ENCODE peak calls at places on chromosome 21, in five cellular contexts. B, G, L, P and D are unnamed samples.

GRCh38 chr21:42164064-42164789 is 54.7 kb upstream of the ABCG1 start:
- DNase-seq in B (peak; percentile 78), G (peak; percentile 29), L (no peak), P (peak; percentile 70), D (no peak)

GRCh38 chr21:30838536-30838935 is 9.0 kb upstream of the KRTAP7-1 start:
- DNase-seq in B (no peak), G (no peak), L (no peak), P (no peak), D (no peak)

GRCh38 chr21:41948404-41948895 is 5.4 kb downstream of the C2CD2 start:
- DNase-seq in B (no peak), G (no peak), L (no peak), P (no peak), D (no peak)

GRCh38 chr21:30337644-30338170 is at the start of gene KRTAP27-1:
- DNase-seq in B (no peak), G (no peak), L (no peak), P (no peak), D (no peak)

GRCh38 chr21:41868062-41868710 is 11.0 kb downstream of the PRDM15 start:
- DNase-seq in B (no peak), G (no peak), L (no peak), P (no peak), D (no peak)

GRCh38 chr21:42423197-42423675 is 19.5 kb downstream of the UBASH3A start:
- DNase-seq in B (no peak), G (no peak), L (no peak), P (no peak), D (no peak)

GRCh38 chr21:30282850-30283249 is at the start of gene KRTAP24-1:
- DNase-seq in B (no peak), G (no peak), L (no peak), P (no peak), D (no peak)

GRCh38 chr21:27954806-27955205 is 987.9 kb upstream of the ADAMTS5 start:
- DNase-seq in B (no peak), G (no peak), L (no peak), P (no peak), D (no peak)

GRCh38 chr21:27423906-27424595 is 457.2 kb upstream of the ADAMTS5 start:
- DNase-seq in B (no peak), G (no peak), L (no peak), P (no peak), D (no peak)

GRCh38 chr21:23543334-23543733 is 2063.9 kb downstream of the MRPL39 start:
- DNase-seq in B (no peak), G (no peak), L (no peak), P (peak; percentile 33), D (no peak)

GRCh38 chr21:14403681-14404318 is 20.9 kb upstream of the HSPA13 start:
- DNase-seq in B (no peak), G (peak; percentile 13), L (no peak), P (no peak), D (no peak)

GRCh38 chr21:28959367-28960099 is 33.1 kb downstream of the LTN1 start:
- DNase-seq in B (no peak), G (no peak), L (no peak), P (no peak), D (no peak)

GRCh38 chr21:35075546-35075945 is 26.4 kb upstream of the RUNX1 start:
- DNase-seq in B (no peak), G (no peak), L (no peak), P (no peak), D (no peak)

GRCh38 chr21:31530364-31530763 is 129.1 kb upstream of the SOD1 start:
- DNase-seq in B (no peak), G (no peak), L (no peak), P (no peak), D (no peak)

GRCh38 chr21:35179990-35180557 is 131.0 kb upstream of the RUNX1 start:
- DNase-seq in B (no peak), G (no peak), L (no peak), P (no peak), D (no peak)

GRCh38 chr21:43303240-43304178 is 123.4 kb downstream of the SIK1 start:
- DNase-seq in B (no peak), G (no peak), L (no peak), P (no peak), D (no peak)

GRCh38 chr21:42781150-42781980 is 98.0 kb downstream of the WDR4 start:
- DNase-seq in B (no peak), G (no peak), L (no peak), P (no peak), D (no peak)

GRCh38 chr21:32302560-32302959 is 3.9 kb downstream of the MRAP start:
- DNase-seq in B (no peak), G (no peak), L (no peak), P (no peak), D (no peak)

GRCh38 chr21:45386728-45387371 is 18.1 kb upstream of the COL18A1 start:
- DNase-seq in B (no peak), G (no peak), L (no peak), P (peak; percentile 34), D (no peak)
- TF ChIP-seq CTCF in B (no peak), G (no peak), L (peak; percentile 31), P (peak; percentile 12), D (no peak)

GRCh38 chr21:46323227-46323709 is 402 bp downstream of the C21orf58 start:
- DNase-seq in B (no peak), G (no peak), L (no peak), P (no peak), D (no peak)

GRCh38 chr21:46324390-46325072 is 575 bp downstream of the PCNT start:
- DNase-seq in B (peak; percentile 89), G (peak; percentile 46), L (peak; percentile 20), P (peak; percentile 93), D (peak; percentile 76)

GRCh38 chr21:46323710-46324389 is at the start of the genes C21orf58 and PCNT:
- DNase-seq in B (peak; percentile 97), G (peak; percentile 93), L (peak; percentile 88), P (peak; percentile 99), D (peak; percentile 96)

GRCh38 chr21:46326110-46326703 is 2.3 kb downstream of the PCNT start:
- DNase-seq in B (no peak), G (no peak), L (no peak), P (no peak), D (no peak)

DNA sequence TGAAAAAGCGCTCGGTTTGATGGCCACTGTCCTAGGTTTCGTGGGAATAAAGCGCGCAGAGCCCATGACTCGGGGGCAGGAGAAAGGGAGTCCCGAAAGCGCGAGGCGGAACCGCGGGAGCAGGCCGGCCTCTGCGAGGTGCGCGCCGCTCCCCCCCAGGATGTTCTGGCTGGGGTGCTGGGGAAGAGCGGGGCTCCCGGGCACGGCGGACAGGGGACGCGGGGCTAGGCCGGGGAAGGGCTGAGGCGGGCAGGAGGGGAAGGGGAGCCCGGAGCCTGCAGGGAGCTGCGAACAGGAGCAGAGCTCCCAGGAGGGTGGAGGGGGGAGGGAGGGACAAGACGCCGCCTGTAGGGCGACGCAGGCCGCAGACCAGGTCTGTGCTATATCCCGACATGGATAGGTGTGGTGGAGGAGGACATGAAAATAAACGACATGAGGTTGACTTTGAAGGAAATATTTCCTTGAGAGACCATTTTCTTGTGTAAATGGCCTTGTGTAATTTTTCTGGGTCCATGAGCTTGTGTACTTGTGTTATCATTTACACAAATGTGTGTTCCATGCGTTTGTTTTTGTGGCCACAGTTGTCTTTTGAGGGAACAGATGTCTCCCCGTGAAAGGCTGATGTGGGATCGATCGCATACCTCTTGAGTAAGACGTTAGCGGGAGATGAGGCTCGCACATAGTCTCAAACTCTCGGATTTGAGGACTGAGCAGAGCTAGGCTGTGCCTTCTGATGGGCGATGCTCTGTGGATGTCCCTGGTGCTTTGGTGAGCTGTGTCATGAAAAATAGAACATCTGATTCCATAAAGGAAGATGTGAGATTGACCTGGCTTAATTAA is 1.3 kb downstream of the PCNT start:
- DNase-seq in B (peak; percentile 49), G (peak; percentile 28), L (no peak), P (peak; percentile 53), D (peak; percentile 51)
- TF ChIP-seq CTCF in B (peak; percentile 11), G (peak; percentile 17), L (no peak), P (peak; percentile 10), D (no peak)

GRCh38 chr21:37562920-37563640 is 196.5 kb downstream of the DYRK1A start:
- DNase-seq in B (peak; percentile 47), G (no peak), L (no peak), P (peak; percentile 39), D (no peak)

GRCh38 chr21:37564341-37564923 is 197.9 kb downstream of the DYRK1A start:
- DNase-seq in B (peak; percentile 87), G (peak; percentile 98), L (peak; percentile 92), P (peak; percentile 78), D (peak; percentile 80)

GRCh38 chr21:37564924-37565529 is 198.5 kb downstream of the DYRK1A start:
- DNase-seq in B (peak; percentile 29), G (no peak), L (no peak), P (peak; percentile 48), D (no peak)

GRCh38 chr21:37561941-37562919 is 195.7 kb downstream of the DYRK1A start:
- DNase-seq in B (no peak), G (no peak), L (no peak), P (no peak), D (no peak)

DNA sequence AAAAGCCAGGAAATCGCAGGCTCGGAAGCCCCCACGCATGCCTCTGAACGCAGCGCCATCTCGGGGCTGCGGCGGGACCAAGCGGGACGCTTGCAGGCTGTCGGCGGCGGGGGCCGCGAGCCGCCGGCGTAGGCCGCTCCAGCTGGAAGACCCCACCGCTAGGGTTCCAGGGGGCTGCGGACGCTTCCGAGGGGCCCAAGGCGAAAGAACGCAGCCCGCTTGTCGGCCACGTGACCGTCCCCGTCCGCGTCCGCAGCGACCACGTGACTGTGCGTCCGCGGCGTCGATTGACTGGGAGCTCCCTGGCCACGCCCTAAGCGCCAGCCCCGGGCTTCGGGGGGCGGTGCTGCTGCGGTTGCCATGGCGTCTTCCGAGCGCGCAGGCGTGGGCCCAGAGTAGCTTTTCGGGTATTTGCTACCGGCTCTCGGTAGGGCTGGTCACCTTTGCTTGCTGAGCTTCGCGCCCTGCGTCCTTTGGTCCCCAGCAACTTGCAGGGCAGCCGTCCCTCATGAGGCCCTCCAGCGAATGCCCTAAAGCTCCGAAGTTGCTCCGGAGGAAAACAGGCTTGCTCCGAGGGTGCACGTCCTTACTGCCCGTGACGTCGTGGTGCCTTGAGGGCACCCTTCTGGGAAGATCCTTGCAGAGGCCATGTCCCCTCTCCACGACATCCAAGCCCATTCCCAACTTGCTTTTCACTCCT is 197.2 kb downstream of the DYRK1A start:
- DNase-seq in B (peak; percentile 97), G (peak; percentile 79), L (peak; percentile 84), P (peak; percentile 96), D (peak; percentile 95)
- TF ChIP-seq CTCF in B (peak; percentile 31), G (no peak), L (peak; percentile 55), P (peak; percentile 42), D (peak; percentile 69)

GRCh38 chr21:25887646-25888321 is 153.0 kb downstream of the GABPA start:
- DNase-seq in B (no peak), G (no peak), L (no peak), P (no peak), D (no peak)

GRCh38 chr21:25888711-25889110 is 153.9 kb downstream of the GABPA start:
- DNase-seq in B (no peak), G (no peak), L (no peak), P (no peak), D (no peak)

GRCh38 chr21:25885405-25885804 is 150.6 kb downstream of the GABPA start:
- DNase-seq in B (no peak), G (no peak), L (no peak), P (no peak), D (no peak)

GRCh38 chr21:25885880-25886279 is 151.1 kb downstream of the GABPA start:
- DNase-seq in B (no peak), G (no peak), L (no peak), P (no peak), D (no peak)

GRCh38 chr21:25887166-25887565 is 152.4 kb downstream of the GABPA start:
- DNase-seq in B (no peak), G (no peak), L (no peak), P (no peak), D (no peak)
- TF ChIP-seq CTCF in B (no peak), G (peak; percentile 12), L (no peak), P (no peak), D (no peak)

GRCh38 chr21:33931799-33932390 is 16.3 kb upstream of the ATP5PO start:
- DNase-seq in B (no peak), G (no peak), L (no peak), P (no peak), D (no peak)
- TF ChIP-seq CTCF in B (no peak), G (no peak), L (no peak), P (no peak), D (no peak)